ENCODE peak calls at places on chromosomes 7 and 10, in seven cellular contexts. Z is upper lobe of right lung, S is psoas muscle, U is pancreas, L is tibial artery, M is stomach, K is foreskin keratinocyte. D is an unnamed sample.

GRCh38 chr10:112259688-112260087 is 23.5 kb upstream of the TECTB start:
- DNase-seq in Z (no peak), S (no peak), U (no peak), L (no peak), M (no peak), K (no peak), D (no peak)

GRCh38 chr7:123749537-123749857 is 694 bp upstream of the WASL start:
- DNase-seq in Z (no peak), S (no peak), U (no peak), L (no peak), M (no peak), K (no peak), D (no peak)

GRCh38 chr7:33742999-33743587 is 162.2 kb upstream of the BMPER start:
- DNase-seq in Z (no peak), S (no peak), U (no peak), L (no peak), M (no peak), K (no peak), D (no peak)

GRCh38 chr10:97149065-97149680 is 36.6 kb downstream of the SLIT1 start:
- DNase-seq in Z (peak; percentile 40), S (no peak), U (no peak), L (peak; percentile 20), M (no peak), K (no peak), D (no peak)

GRCh38 chr7:28939367-28939766 is 18.8 kb downstream of the TRIL start:
- DNase-seq in Z (no peak), S (no peak), U (no peak), L (no peak), M (no peak), K (no peak), D (no peak)

GRCh38 chr7:30906520-30907240 is 5.0 kb upstream of the AQP1 start:
- DNase-seq in Z (no peak), S (no peak), U (no peak), L (no peak), M (no peak), K (no peak), D (no peak)

GRCh38 chr10:24207781-24208611 is 942 bp upstream of the KIAA1217 start:
- DNase-seq in Z (no peak), S (no peak), U (no peak), L (no peak), M (peak; percentile 36), K (peak; percentile 15), D (no peak)

GRCh38 chr10:71048995-71049650 is 160.8 kb upstream of the PCBD1 start:
- DNase-seq in Z (no peak), S (peak; percentile 31), U (no peak), L (no peak), M (no peak), K (no peak), D (no peak)

GRCh38 chr7:102897211-102897621 is 15.6 kb upstream of the LRRC17 start:
- DNase-seq in Z (no peak), S (no peak), U (no peak), L (no peak), M (no peak), K (no peak), D (no peak)

GRCh38 chr10:117004627-117005453 is at the start of gene SHTN1:
- DNase-seq in Z (peak; percentile 94), S (peak; percentile 67), U (peak; percentile 93), L (peak; percentile 81), M (peak; percentile 94), K (peak; percentile 60), D (peak; percentile 7)

GRCh38 chr10:48286356-48286755 is 11.9 kb upstream of the FRMPD2 start:
- DNase-seq in Z (no peak), S (no peak), U (no peak), L (no peak), M (no peak), K (no peak), D (no peak)

GRCh38 chr7:7742223-7742622 is 23.8 kb upstream of the RPA3 start:
- DNase-seq in Z (no peak), S (no peak), U (no peak), L (no peak), M (no peak), K (no peak), D (no peak)

GRCh38 chr7:141702047-141702567 is at the start of gene DENND11:
- DNase-seq in Z (peak; percentile 81), S (peak; percentile 70), U (peak; percentile 86), L (peak; percentile 74), M (peak; percentile 63), K (no peak), D (no peak)

GRCh38 chr7:44140341-44140740 is 791 bp downstream of the MYL7 start:
- DNase-seq in Z (peak; percentile 40), S (peak; percentile 54), U (no peak), L (no peak), M (no peak), K (no peak), D (no peak)

GRCh38 chr7:75921479-75921878 is 6.5 kb downstream of the POR start:
- DNase-seq in Z (no peak), S (no peak), U (no peak), L (no peak), M (no peak), K (no peak), D (no peak)

GRCh38 chr10:112926906-112927688 is 22.9 kb upstream of the TCF7L2 start:
- DNase-seq in Z (no peak), S (no peak), U (no peak), L (peak; percentile 58), M (no peak), K (no peak), D (no peak)

GRCh38 chr7:111919164-111919563 is 287.0 kb downstream of the DOCK4 start:
- DNase-seq in Z (no peak), S (no peak), U (no peak), L (no peak), M (no peak), K (no peak), D (no peak)

GRCh38 chr10:123582084-123582989 is 83.8 kb upstream of the GPR26 start:
- DNase-seq in Z (peak; percentile 85), S (peak; percentile 86), U (peak; percentile 88), L (peak; percentile 83), M (peak; percentile 75), K (peak; percentile 37), D (peak; percentile 25)

GRCh38 chr10:29969255-29970011 is 90.0 kb downstream of the JCAD start:
- DNase-seq in Z (no peak), S (peak; percentile 86), U (no peak), L (no peak), M (no peak), K (no peak), D (no peak)

GRCh38 chr10:106816318-106817085 is 348.0 kb downstream of the SORCS1 start:
- DNase-seq in Z (no peak), S (no peak), U (no peak), L (no peak), M (no peak), K (no peak), D (no peak)

GRCh38 chr10:43111101-43111500 is 27.1 kb upstream of the CSGALNACT2 start:
- DNase-seq in Z (no peak), S (peak; percentile 36), U (peak; percentile 59), L (no peak), M (no peak), K (no peak), D (no peak)

GRCh38 chr7:104074529-104074928 is 85.1 kb upstream of the RELN start:
- DNase-seq in Z (no peak), S (no peak), U (no peak), L (no peak), M (no peak), K (peak; percentile 13), D (no peak)

GRCh38 chr10:127028556-127028955 is 123.3 kb downstream of the DOCK1 start:
- DNase-seq in Z (no peak), S (no peak), U (no peak), L (no peak), M (no peak), K (no peak), D (no peak)

DNA sequence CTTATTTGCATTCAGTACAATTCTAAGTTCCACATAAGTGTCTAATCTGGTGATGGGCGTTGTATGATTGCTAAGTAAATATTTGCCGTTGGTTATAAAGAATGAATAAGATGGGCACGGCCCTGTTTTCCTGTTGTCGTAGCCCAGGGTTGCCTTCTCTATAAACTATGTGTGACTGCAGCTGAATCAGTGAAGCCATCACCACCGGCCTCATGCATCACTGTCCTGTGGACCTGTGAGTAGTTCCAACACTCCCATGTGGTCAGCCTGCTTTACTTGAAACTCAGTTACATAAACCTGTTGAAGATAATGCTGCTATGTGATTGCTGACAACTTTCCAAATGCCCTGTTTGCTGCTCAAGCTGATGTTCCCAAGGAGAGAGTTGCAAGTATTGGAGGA is 21.6 kb upstream of the KLF6 start:
- DNase-seq in Z (no peak), S (no peak), U (no peak), L (no peak), M (peak; percentile 63), K (peak; percentile 97), D (no peak)
- H3K27ac ChIP-seq in Z (peak overlapping the region; percentile 88), S (peak overlapping the region; percentile 95), U (peak overlapping the region; percentile 84), L (peak overlapping the region; percentile 81), M (peak overlapping the region; percentile 94), K (peak overlapping the region; percentile 99), D (peak overlapping the region; percentile 89)

GRCh38 chr7:91264083-91264923 is at the start of gene FZD1:
- DNase-seq in Z (peak; percentile 98), S (peak; percentile 98), U (peak; percentile 95), L (peak; percentile 99), M (peak; percentile 95), K (peak; percentile 96), D (peak; percentile 85)
- TF ChIP-seq CTCF in Z (no peak), S (peak; percentile 17), U (peak; percentile 7), L (peak; percentile 18), M (no peak), K (no peak), D (peak; percentile 17)

DNA sequence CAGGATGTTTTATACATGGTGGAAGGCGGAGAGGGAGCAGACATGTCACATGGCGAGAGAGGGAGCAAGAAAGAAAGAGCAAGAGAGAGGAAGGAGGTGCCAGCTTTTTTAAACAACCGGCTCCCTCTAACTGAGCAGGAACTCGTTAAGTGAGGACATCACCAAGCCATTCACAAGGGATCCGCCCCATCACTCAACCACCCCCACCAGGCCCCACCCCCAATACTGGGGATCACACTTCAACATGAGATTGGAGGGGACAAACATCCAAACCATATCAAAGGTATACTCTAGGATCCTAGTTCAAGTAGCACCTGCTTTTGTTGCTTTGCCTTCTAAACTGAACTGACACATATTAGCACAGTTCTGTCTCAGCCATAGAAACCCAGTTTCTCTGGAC is 141.9 kb upstream of the KLF14 start:
- DNase-seq in Z (no peak), S (no peak), U (no peak), L (no peak), M (no peak), K (no peak), D (no peak)
- H3K27ac ChIP-seq in Z (peak overlapping the region; percentile 26), S (peak overlapping the region; percentile 48), U (no peak overlapping the region), L (no peak overlapping the region), M (no peak overlapping the region), K (no peak overlapping the region), D (no peak overlapping the region)

GRCh38 chr7:47474937-47475879 is 106.7 kb downstream of the TNS3 start:
- DNase-seq in Z (peak; percentile 95), S (peak; percentile 95), U (peak; percentile 88), L (peak; percentile 95), M (peak; percentile 94), K (peak; percentile 76), D (peak; percentile 85)
- TF ChIP-seq CTCF in Z (peak; percentile 27), S (peak; percentile 19), U (no peak), L (peak; percentile 35), M (peak; percentile 21), K (no peak), D (no peak)